ENCODE peak calls at places on chromosomes 12 and 14, in ten cellular contexts. H, U, L, K, V, R, C, T, Z and I are unnamed samples.

GRCh38 chr12:98559666-98560065 is 33.8 kb upstream of the SLC25A3 start:
- DNase-seq in H (no peak), U (no peak), L (no peak), K (no peak), V (no peak), R (no peak), C (no peak), T (no peak), Z (no peak), I (no peak)

GRCh38 chr12:128734391-128734790 is 89.4 kb downstream of the SLC15A4 start:
- DNase-seq in H (peak; percentile 57), U (no peak), L (no peak), K (no peak), V (no peak), R (no peak), C (no peak), T (no peak), Z (no peak), I (no peak)

GRCh38 chr14:89304972-89305703 is 111.9 kb downstream of the FOXN3 start:
- DNase-seq in H (peak; percentile 43), U (no peak), L (no peak), K (no peak), V (peak; percentile 44), R (peak; percentile 16), C (peak; percentile 53), T (no peak), Z (no peak), I (no peak)

GRCh38 chr14:64387232-64387737 is 868 bp upstream of the MTHFD1 start:
- DNase-seq in H (no peak), U (no peak), L (no peak), K (peak; percentile 32), V (peak; percentile 1), R (no peak), C (no peak), T (no peak), Z (peak; percentile 10), I (no peak)

GRCh38 chr12:108826115-108826806 is 31.1 kb downstream of the SSH1 start:
- DNase-seq in H (peak; percentile 63), U (no peak), L (peak; percentile 78), K (peak; percentile 46), V (peak; percentile 96), R (peak; percentile 83), C (peak; percentile 73), T (no peak), Z (no peak), I (no peak)

GRCh38 chr14:73807439-73807838 is 44.2 kb upstream of the PTGR2 start:
- DNase-seq in H (no peak), U (no peak), L (no peak), K (no peak), V (no peak), R (no peak), C (no peak), T (no peak), Z (no peak), I (no peak)

GRCh38 chr14:82052778-82053177 is 519.1 kb upstream of the SEL1L start:
- DNase-seq in H (no peak), U (no peak), L (no peak), K (no peak), V (no peak), R (no peak), C (no peak), T (no peak), Z (peak; percentile 1), I (no peak)

GRCh38 chr12:108305520-108305919 is 33.6 kb downstream of the CMKLR1 start:
- DNase-seq in H (peak; percentile 94), U (no peak), L (peak; percentile 93), K (peak; percentile 45), V (peak; percentile 87), R (peak; percentile 23), C (peak; percentile 87), T (no peak), Z (no peak), I (peak; percentile 38)

GRCh38 chr12:132584472-132584871 is 25.9 kb downstream of the LRCOL1 start:
- DNase-seq in H (no peak), U (no peak), L (no peak), K (no peak), V (no peak), R (no peak), C (no peak), T (no peak), Z (no peak), I (peak; percentile 53)

GRCh38 chr12:132582582-132583279 is 27.7 kb downstream of the LRCOL1 start:
- DNase-seq in H (no peak), U (no peak), L (no peak), K (no peak), V (no peak), R (no peak), C (no peak), T (no peak), Z (no peak), I (peak; percentile 32)

GRCh38 chr12:132585177-132585576 is 25.2 kb downstream of the LRCOL1 start:
- DNase-seq in H (no peak), U (no peak), L (no peak), K (no peak), V (no peak), R (no peak), C (no peak), T (no peak), Z (no peak), I (no peak)

GRCh38 chr12:132583311-132583710 is 27.1 kb downstream of the LRCOL1 start:
- DNase-seq in H (no peak), U (no peak), L (no peak), K (no peak), V (no peak), R (no peak), C (no peak), T (no peak), Z (no peak), I (no peak)

GRCh38 chr12:132583736-132584135 is 26.6 kb downstream of the LRCOL1 start:
- DNase-seq in H (no peak), U (no peak), L (no peak), K (no peak), V (no peak), R (no peak), C (no peak), T (no peak), Z (no peak), I (peak; percentile 18)
- H3K27me3 ChIP-seq in H (no peaks in the 10 kb centered on the region), U (no peaks in the 10 kb centered on the region), L (no peaks in the 10 kb centered on the region), K (no peaks in the 10 kb centered on the region), V (peaks cover 9% of the 10 kb centered on the region), R (peaks cover 8% of the 10 kb centered on the region), C (no peaks in the 10 kb centered on the region), T (peaks cover 6% of the 10 kb centered on the region), Z (peaks cover 3% of the 10 kb centered on the region), I (no peaks in the 10 kb centered on the region)

GRCh38 chr14:34003052-34003668 is 52.3 kb upstream of the EGLN3 start:
- DNase-seq in H (no peak), U (no peak), L (no peak), K (no peak), V (no peak), R (no peak), C (no peak), T (no peak), Z (no peak), I (no peak)

GRCh38 chr14:33997611-33998010 is 46.7 kb upstream of the EGLN3 start:
- DNase-seq in H (no peak), U (no peak), L (no peak), K (no peak), V (no peak), R (no peak), C (no peak), T (no peak), Z (no peak), I (no peak)

GRCh38 chr14:33999771-34000291 is 49.0 kb upstream of the EGLN3 start:
- DNase-seq in H (no peak), U (no peak), L (no peak), K (no peak), V (no peak), R (no peak), C (no peak), T (no peak), Z (no peak), I (no peak)

GRCh38 chr14:33998263-33998662 is 47.4 kb upstream of the EGLN3 start:
- DNase-seq in H (no peak), U (no peak), L (no peak), K (no peak), V (no peak), R (no peak), C (no peak), T (no peak), Z (no peak), I (no peak)

DNA sequence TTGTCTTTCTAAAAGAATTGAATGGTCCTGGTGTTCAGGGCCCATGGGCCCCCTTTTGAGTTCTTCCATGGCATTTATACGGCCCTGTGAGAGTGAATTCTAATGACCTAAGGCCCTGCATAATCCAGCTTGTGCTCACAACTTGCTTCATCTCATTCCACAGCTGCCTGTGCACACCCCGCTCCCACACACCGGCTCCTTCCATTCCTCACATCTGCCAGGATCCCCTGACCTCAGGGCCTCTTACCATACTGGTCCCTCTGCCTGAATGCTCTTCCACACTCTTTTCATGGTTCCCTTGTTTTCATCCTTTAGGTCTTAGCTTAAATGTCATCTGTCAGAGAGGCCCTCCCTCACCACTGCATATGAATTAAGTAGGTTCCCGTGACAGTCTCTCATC is 49.5 kb upstream of the EGLN3 start:
- DNase-seq in H (peak; percentile 22), U (no peak), L (no peak), K (no peak), V (no peak), R (no peak), C (no peak), T (no peak), Z (no peak), I (no peak)
- H3K27me3 ChIP-seq in H (no peaks in the 10 kb centered on the region), U (no peaks in the 10 kb centered on the region), L (no peaks in the 10 kb centered on the region), K (no peaks in the 10 kb centered on the region), V (no peaks in the 10 kb centered on the region), R (peaks cover 2% of the 10 kb centered on the region), C (no peaks in the 10 kb centered on the region), T (no peaks in the 10 kb centered on the region), Z (no peaks in the 10 kb centered on the region), I (no peaks in the 10 kb centered on the region)

GRCh38 chr12:5941907-5942306 is 3.2 kb downstream of the ANO2 start:
- DNase-seq in H (no peak), U (no peak), L (no peak), K (no peak), V (no peak), R (no peak), C (no peak), T (no peak), Z (no peak), I (no peak)

GRCh38 chr12:5945071-5946008 is at the start of gene ANO2:
- DNase-seq in H (no peak), U (no peak), L (no peak), K (no peak), V (no peak), R (no peak), C (no peak), T (peak; percentile 62), Z (no peak), I (no peak)

GRCh38 chr12:5946388-5946787 is 1.3 kb upstream of the ANO2 start:
- DNase-seq in H (no peak), U (no peak), L (no peak), K (no peak), V (no peak), R (no peak), C (no peak), T (no peak), Z (no peak), I (no peak)

GRCh38 chr12:5944688-5945070 is 380 bp downstream of the ANO2 start:
- DNase-seq in H (no peak), U (no peak), L (no peak), K (no peak), V (no peak), R (no peak), C (no peak), T (no peak), Z (no peak), I (no peak)

GRCh38 chr12:5944053-5944452 is 1.0 kb downstream of the ANO2 start:
- DNase-seq in H (no peak), U (no peak), L (no peak), K (no peak), V (no peak), R (no peak), C (no peak), T (no peak), Z (no peak), I (peak; percentile 30)
- H3K27me3 ChIP-seq in H (no peaks in the 10 kb centered on the region), U (peaks cover 57% of the 10 kb centered on the region), L (peaks cover 51% of the 10 kb centered on the region), K (peaks cover 27% of the 10 kb centered on the region), V (peaks cover 29% of the 10 kb centered on the region), R (peaks cover 45% of the 10 kb centered on the region), C (peaks cover 37% of the 10 kb centered on the region), T (no peaks in the 10 kb centered on the region), Z (peaks cover 19% of the 10 kb centered on the region), I (peaks cover 10% of the 10 kb centered on the region)

GRCh38 chr12:102960766-102961487 is 3.5 kb downstream of the ASCL1 start:
- DNase-seq in H (no peak), U (no peak), L (no peak), K (no peak), V (no peak), R (no peak), C (no peak), T (no peak), Z (no peak), I (no peak)

GRCh38 chr12:102958073-102958829 is 777 bp downstream of the ASCL1 start:
- DNase-seq in H (no peak), U (no peak), L (no peak), K (no peak), V (peak; percentile 6), R (no peak), C (no peak), T (peak; percentile 81), Z (no peak), I (no peak)

GRCh38 chr12:102957339-102958050 is at the start of gene ASCL1:
- DNase-seq in H (no peak), U (no peak), L (no peak), K (no peak), V (no peak), R (no peak), C (no peak), T (no peak), Z (no peak), I (no peak)

GRCh38 chr12:102958830-102959176 is 1.3 kb downstream of the ASCL1 start:
- DNase-seq in H (no peak), U (no peak), L (no peak), K (no peak), V (no peak), R (no peak), C (no peak), T (no peak), Z (no peak), I (no peak)

GRCh38 chr12:102959391-102959790 is 1.9 kb downstream of the ASCL1 start:
- DNase-seq in H (no peak), U (no peak), L (no peak), K (no peak), V (no peak), R (no peak), C (no peak), T (no peak), Z (no peak), I (no peak)
- H3K27me3 ChIP-seq in H (peaks cover 63% of the 10 kb centered on the region), U (peaks cover 94% of the 10 kb centered on the region), L (peaks cover 98% of the 10 kb centered on the region), K (peaks cover 88% of the 10 kb centered on the region), V (peaks cover 61% of the 10 kb centered on the region), R (peaks cover 51% of the 10 kb centered on the region), C (peaks cover 90% of the 10 kb centered on the region), T (peaks cover 23% of the 10 kb centered on the region), Z (peaks cover 49% of the 10 kb centered on the region), I (peaks cover 45% of the 10 kb centered on the region)